ENCODE peak calls at places on chromosomes 13 and 19, in seven cellular contexts. One of them, this sample, is unnamed.
A peak's percentile ranks its signal among the peaks of the same experiment; 100 is the strongest.

GRCh38 chr19:407501-408440 is 1.2 kb downstream of the C2CD4C start:
- DNase-seq in endothelial cell of umbilical vein: no peak
- DNase-seq in cardiac muscle cell: no peak
- DNase-seq in psoas muscle: peak; percentile 40
- DNase-seq in testis: no peak
- DNase-seq in upper lobe of right lung: peak; percentile 60
- DNase-seq in fibroblast of lung: no peak
- DNase-seq in this sample: peak; percentile 82

GRCh38 chr19:33814181-33815165 is 17.8 kb downstream of the KCTD15 start:
- DNase-seq in fibroblast of lung: no peak
- DNase-seq in cardiac muscle cell: no peak
- DNase-seq in psoas muscle: no peak
- DNase-seq in endothelial cell of umbilical vein: peak; percentile 84
- DNase-seq in testis: no peak
- DNase-seq in upper lobe of right lung: peak; percentile 29
- DNase-seq in this sample: peak; percentile 43

GRCh38 chr13:109989155-109989554 is 202.8 kb upstream of the IRS2 start:
- DNase-seq in fibroblast of lung: peak; percentile 69
- DNase-seq in cardiac muscle cell: no peak
- DNase-seq in psoas muscle: no peak
- DNase-seq in testis: no peak
- DNase-seq in endothelial cell of umbilical vein: no peak
- DNase-seq in upper lobe of right lung: no peak
- DNase-seq in this sample: no peak

GRCh38 chr13:19713186-19713965 is 69.4 kb downstream of the PSPC1 start:
- DNase-seq in upper lobe of right lung: no peak
- DNase-seq in endothelial cell of umbilical vein: peak; percentile 40
- DNase-seq in fibroblast of lung: peak; percentile 92
- DNase-seq in cardiac muscle cell: peak; percentile 9
- DNase-seq in psoas muscle: no peak
- DNase-seq in testis: no peak
- DNase-seq in this sample: no peak

GRCh38 chr13:111117961-111118360 is 2.9 kb downstream of the ARHGEF7 start:
- DNase-seq in fibroblast of lung: no peak
- DNase-seq in psoas muscle: peak; percentile 33
- DNase-seq in upper lobe of right lung: no peak
- DNase-seq in testis: no peak
- DNase-seq in cardiac muscle cell: no peak
- DNase-seq in endothelial cell of umbilical vein: no peak
- DNase-seq in this sample: peak; percentile 5

GRCh38 chr19:5130371-5131030 is 161.6 kb downstream of the KDM4B start:
- DNase-seq in upper lobe of right lung: no peak
- DNase-seq in testis: no peak
- DNase-seq in psoas muscle: no peak
- DNase-seq in fibroblast of lung: no peak
- DNase-seq in cardiac muscle cell: no peak
- DNase-seq in endothelial cell of umbilical vein: no peak
- DNase-seq in this sample: no peak

GRCh38 chr13:93226623-93227279 is at the start of gene GPC6:
- DNase-seq in upper lobe of right lung: no peak
- DNase-seq in cardiac muscle cell: peak; percentile 89
- DNase-seq in testis: peak; percentile 43
- DNase-seq in endothelial cell of umbilical vein: no peak
- DNase-seq in fibroblast of lung: peak; percentile 98
- DNase-seq in psoas muscle: no peak
- DNase-seq in this sample: peak; percentile 61

GRCh38 chr13:92403606-92404005 is 823.0 kb upstream of the GPC6 start:
- DNase-seq in upper lobe of right lung: no peak
- DNase-seq in cardiac muscle cell: no peak
- DNase-seq in fibroblast of lung: no peak
- DNase-seq in psoas muscle: no peak
- DNase-seq in endothelial cell of umbilical vein: no peak
- DNase-seq in testis: no peak
- DNase-seq in this sample: no peak

DNA sequence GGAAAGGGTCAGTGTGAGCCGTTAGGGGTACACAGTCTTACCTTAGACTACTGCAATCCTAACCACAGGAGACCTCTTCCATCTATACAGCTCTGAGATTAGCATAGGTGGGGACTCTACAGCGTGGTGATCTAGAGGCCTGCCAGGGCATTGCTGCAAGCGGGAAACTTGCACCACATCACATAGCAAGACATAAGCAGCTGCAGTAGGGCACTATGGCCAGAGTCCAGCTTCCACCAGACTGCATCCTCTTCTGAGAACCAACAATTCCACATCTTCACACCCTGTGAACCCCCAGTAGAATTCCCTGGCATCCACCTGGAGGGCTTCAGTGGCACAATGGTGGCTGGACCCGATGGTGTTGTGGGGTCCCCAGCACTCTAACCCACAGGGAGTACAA is 1564.3 kb upstream of the PRR20A start:
- DNase-seq in cardiac muscle cell: no peak
- DNase-seq in endothelial cell of umbilical vein: no peak
- DNase-seq in psoas muscle: no peak
- DNase-seq in fibroblast of lung: no peak
- DNase-seq in testis: no peak
- DNase-seq in upper lobe of right lung: no peak
- DNase-seq in this sample: no peak
- H3K36me3 ChIP-seq in cardiac muscle cell: no peaks in the 10 kb centered on the region
- H3K36me3 ChIP-seq in endothelial cell of umbilical vein: no peaks in the 10 kb centered on the region
- H3K36me3 ChIP-seq in psoas muscle: no peaks in the 10 kb centered on the region
- H3K36me3 ChIP-seq in fibroblast of lung: no peaks in the 10 kb centered on the region
- H3K36me3 ChIP-seq in testis: no peaks in the 10 kb centered on the region
- H3K36me3 ChIP-seq in upper lobe of right lung: no peaks in the 10 kb centered on the region
- H3K36me3 ChIP-seq in this sample: peaks cover 31% of the 10 kb centered on the region

DNA sequence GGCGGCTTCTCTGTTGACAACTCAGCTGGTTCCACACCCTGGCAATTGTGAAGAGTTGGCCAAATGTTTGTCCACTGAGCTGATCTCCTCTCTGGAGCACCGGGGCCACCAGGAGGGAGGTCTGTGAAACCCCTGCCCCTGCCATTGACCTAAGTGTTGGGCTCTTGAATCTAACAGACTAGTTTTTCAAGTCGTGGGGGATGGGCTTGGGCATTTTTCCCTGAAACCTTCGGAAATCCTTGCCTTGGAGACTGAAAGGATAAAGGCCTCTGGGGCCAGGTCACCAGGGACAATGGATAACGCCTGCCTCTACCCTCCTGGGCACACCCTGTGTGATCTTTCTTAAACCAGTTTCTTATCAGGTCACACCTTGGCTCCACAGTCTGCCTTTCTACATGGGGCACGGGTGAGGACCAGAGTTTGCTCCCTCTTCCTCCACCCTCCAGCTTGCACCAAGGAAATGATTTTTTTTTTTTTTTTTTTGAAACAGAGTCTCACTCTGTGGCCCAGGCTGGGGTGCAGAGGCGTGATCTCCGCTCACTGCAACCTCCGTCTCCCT is 930 bp downstream of the GEMIN7 start:
- DNase-seq in upper lobe of right lung: no peak
- DNase-seq in psoas muscle: no peak
- DNase-seq in fibroblast of lung: no peak
- DNase-seq in testis: no peak
- DNase-seq in endothelial cell of umbilical vein: no peak
- DNase-seq in cardiac muscle cell: peak; percentile 31
- DNase-seq in this sample: peak; percentile 72
- H3K4me3 ChIP-seq in upper lobe of right lung: peak overlapping the region; percentile 99
- H3K4me3 ChIP-seq in psoas muscle: peak overlapping the region; percentile 100
- H3K4me3 ChIP-seq in fibroblast of lung: peak overlapping the region; percentile 99
- H3K4me3 ChIP-seq in testis: peak overlapping the region; percentile 88
- H3K4me3 ChIP-seq in endothelial cell of umbilical vein: peak overlapping the region; percentile 57
- H3K4me3 ChIP-seq in cardiac muscle cell: peak overlapping the region; percentile 86
- H3K4me3 ChIP-seq in this sample: peak overlapping the region; percentile 72

DNA sequence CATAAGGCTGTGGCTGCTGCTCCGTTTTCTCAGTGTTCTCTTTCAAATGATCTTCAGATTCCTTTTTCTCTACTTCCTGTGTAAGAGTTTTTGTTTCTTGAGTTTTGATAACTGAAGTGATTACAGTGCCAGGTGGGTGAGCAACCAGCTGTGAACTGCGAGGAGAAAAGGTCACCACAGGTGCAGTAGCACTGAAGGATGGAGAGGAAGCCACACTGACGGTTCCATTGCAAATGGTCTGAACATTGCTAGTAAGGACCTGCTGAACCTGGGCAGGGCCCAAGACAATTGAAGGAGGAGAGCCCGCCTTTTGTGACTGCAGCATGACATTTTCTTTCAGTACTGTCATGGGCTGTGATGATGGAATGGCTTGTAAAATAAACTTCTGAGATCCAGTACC is 85.6 kb downstream of the ELF1 start:
- DNase-seq in endothelial cell of umbilical vein: no peak
- DNase-seq in fibroblast of lung: no peak
- DNase-seq in testis: no peak
- DNase-seq in cardiac muscle cell: no peak
- DNase-seq in psoas muscle: no peak
- DNase-seq in upper lobe of right lung: no peak
- DNase-seq in this sample: no peak
- H3K36me3 ChIP-seq in endothelial cell of umbilical vein: peaks cover 12% of the 10 kb centered on the region
- H3K36me3 ChIP-seq in fibroblast of lung: no peaks in the 10 kb centered on the region
- H3K36me3 ChIP-seq in testis: no peaks in the 10 kb centered on the region
- H3K36me3 ChIP-seq in cardiac muscle cell: peaks cover 6% of the 10 kb centered on the region
- H3K36me3 ChIP-seq in psoas muscle: peaks cover 57% of the 10 kb centered on the region
- H3K36me3 ChIP-seq in upper lobe of right lung: peaks cover 78% of the 10 kb centered on the region
- H3K36me3 ChIP-seq in this sample: no peaks in the 10 kb centered on the region

GRCh38 chr19:29753190-29753933 is 38.3 kb upstream of the C19orf12 start:
- DNase-seq in endothelial cell of umbilical vein: no peak
- DNase-seq in upper lobe of right lung: no peak
- DNase-seq in cardiac muscle cell: no peak
- DNase-seq in testis: peak; percentile 68
- DNase-seq in fibroblast of lung: no peak
- DNase-seq in psoas muscle: no peak
- DNase-seq in this sample: peak; percentile 75
- H3K4me3 ChIP-seq in endothelial cell of umbilical vein: no peak overlapping the region
- H3K4me3 ChIP-seq in upper lobe of right lung: no peak overlapping the region
- H3K4me3 ChIP-seq in cardiac muscle cell: no peak overlapping the region
- H3K4me3 ChIP-seq in testis: no peak overlapping the region
- H3K4me3 ChIP-seq in fibroblast of lung: no peak overlapping the region
- H3K4me3 ChIP-seq in psoas muscle: no peak overlapping the region
- H3K4me3 ChIP-seq in this sample: no peak overlapping the region

GRCh38 chr13:113632706-113633484 is 25.1 kb downstream of the ATP4B start:
- DNase-seq in endothelial cell of umbilical vein: no peak
- DNase-seq in upper lobe of right lung: peak; percentile 27
- DNase-seq in cardiac muscle cell: no peak
- DNase-seq in psoas muscle: peak; percentile 19
- DNase-seq in fibroblast of lung: no peak
- DNase-seq in testis: no peak
- DNase-seq in this sample: peak; percentile 39
- H3K36me3 ChIP-seq in endothelial cell of umbilical vein: peaks cover 12% of the 10 kb centered on the region
- H3K36me3 ChIP-seq in upper lobe of right lung: peaks cover 52% of the 10 kb centered on the region
- H3K36me3 ChIP-seq in cardiac muscle cell: peaks cover 31% of the 10 kb centered on the region
- H3K36me3 ChIP-seq in psoas muscle: peaks cover 61% of the 10 kb centered on the region
- H3K36me3 ChIP-seq in fibroblast of lung: peaks cover 37% of the 10 kb centered on the region
- H3K36me3 ChIP-seq in testis: no peaks in the 10 kb centered on the region
- H3K36me3 ChIP-seq in this sample: peaks cover 21% of the 10 kb centered on the region

GRCh38 chr19:1944088-1944915 is 3.3 kb downstream of the CSNK1G2 start:
- DNase-seq in testis: no peak
- DNase-seq in psoas muscle: no peak
- DNase-seq in endothelial cell of umbilical vein: no peak
- DNase-seq in upper lobe of right lung: no peak
- DNase-seq in cardiac muscle cell: no peak
- DNase-seq in fibroblast of lung: no peak
- DNase-seq in this sample: peak; percentile 51

GRCh38 chr19:1943661-1944087 is 2.7 kb downstream of the CSNK1G2 start:
- DNase-seq in psoas muscle: no peak
- DNase-seq in endothelial cell of umbilical vein: no peak
- DNase-seq in testis: no peak
- DNase-seq in fibroblast of lung: no peak
- DNase-seq in cardiac muscle cell: no peak
- DNase-seq in upper lobe of right lung: no peak
- DNase-seq in this sample: no peak

GRCh38 chr19:1941146-1942077 is at the start of gene CSNK1G2:
- DNase-seq in endothelial cell of umbilical vein: no peak
- DNase-seq in cardiac muscle cell: no peak
- DNase-seq in psoas muscle: no peak
- DNase-seq in testis: no peak
- DNase-seq in upper lobe of right lung: peak; percentile 78
- DNase-seq in fibroblast of lung: no peak
- DNase-seq in this sample: no peak

GRCh38 chr19:1942934-1943555 is 2.1 kb downstream of the CSNK1G2 start:
- DNase-seq in upper lobe of right lung: no peak
- DNase-seq in psoas muscle: no peak
- DNase-seq in endothelial cell of umbilical vein: peak; percentile 11
- DNase-seq in testis: no peak
- DNase-seq in cardiac muscle cell: peak; percentile 18
- DNase-seq in fibroblast of lung: peak; percentile 6
- DNase-seq in this sample: no peak

GRCh38 chr19:1942078-1942933 is 1.3 kb downstream of the CSNK1G2 start:
- DNase-seq in fibroblast of lung: peak; percentile 73
- DNase-seq in psoas muscle: peak; percentile 83
- DNase-seq in testis: peak; percentile 79
- DNase-seq in cardiac muscle cell: peak; percentile 88
- DNase-seq in endothelial cell of umbilical vein: peak; percentile 81
- DNase-seq in upper lobe of right lung: peak; percentile 88
- DNase-seq in this sample: peak; percentile 98
- H3K4me3 ChIP-seq in fibroblast of lung: peak overlapping the region; percentile 82
- H3K4me3 ChIP-seq in psoas muscle: peak overlapping the region; percentile 72
- H3K4me3 ChIP-seq in testis: peak overlapping the region; percentile 80
- H3K4me3 ChIP-seq in cardiac muscle cell: peak overlapping the region; percentile 57
- H3K4me3 ChIP-seq in endothelial cell of umbilical vein: peak overlapping the region; percentile 95
- H3K4me3 ChIP-seq in upper lobe of right lung: peak overlapping the region; percentile 64
- H3K4me3 ChIP-seq in this sample: peak overlapping the region; percentile 80

DNA sequence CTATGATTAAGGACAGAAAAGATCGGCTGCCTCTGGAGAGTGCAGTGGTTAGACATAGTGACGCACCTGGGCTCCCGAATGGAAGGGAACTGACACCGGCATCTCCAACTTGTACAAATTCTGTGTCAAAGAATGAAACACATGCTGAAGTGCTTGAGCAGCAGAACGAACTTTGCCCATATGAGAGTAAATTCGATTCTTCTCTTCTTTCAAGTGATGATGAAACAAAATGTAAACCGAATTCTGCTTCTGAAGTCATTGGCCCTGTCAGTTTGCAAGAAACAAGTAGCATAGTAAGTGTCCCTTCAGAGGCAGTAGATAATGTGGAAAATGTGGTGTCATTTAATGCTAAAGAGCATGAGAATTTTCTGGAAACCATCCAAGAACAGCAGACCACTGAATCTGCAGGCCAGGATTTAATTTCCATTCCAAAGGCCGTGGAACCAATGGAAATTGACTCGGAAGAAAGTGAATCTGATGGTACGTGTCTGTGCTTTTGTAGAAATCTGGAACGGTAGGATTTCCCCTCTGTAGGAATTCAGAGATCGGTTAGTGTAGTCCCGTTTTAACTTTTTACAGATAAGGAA is 16.9 kb downstream of the ERCC5 start:
- DNase-seq in endothelial cell of umbilical vein: no peak
- DNase-seq in testis: no peak
- DNase-seq in cardiac muscle cell: no peak
- DNase-seq in fibroblast of lung: no peak
- DNase-seq in psoas muscle: no peak
- DNase-seq in upper lobe of right lung: no peak
- DNase-seq in this sample: no peak
- H3K36me3 ChIP-seq in endothelial cell of umbilical vein: peaks cover 24% of the 10 kb centered on the region
- H3K36me3 ChIP-seq in testis: no peaks in the 10 kb centered on the region
- H3K36me3 ChIP-seq in cardiac muscle cell: peaks cover 80% of the 10 kb centered on the region
- H3K36me3 ChIP-seq in fibroblast of lung: peaks cover 13% of the 10 kb centered on the region
- H3K36me3 ChIP-seq in psoas muscle: peaks cover 97% of the 10 kb centered on the region
- H3K36me3 ChIP-seq in upper lobe of right lung: peaks cover 98% of the 10 kb centered on the region
- H3K36me3 ChIP-seq in this sample: peaks cover 16% of the 10 kb centered on the region

This sample was measured in H7.